ENCODE peak calls at places on chromosome 12, in six cellular contexts. I is M059J, O is pancreas, U is hepatocyte, S is G401, D is GM18507. T is an unnamed sample.

GRCh38 chr12:112847708-112848337 is 56.3 kb downstream of the RPH3A start:
- DNase-seq in S (no peak), D (no peak), I (no peak), O (no peak), U (no peak), T (peak; percentile 52)

GRCh38 chr12:106098691-106099200 is 40.0 kb downstream of the NUAK1 start:
- DNase-seq in S (no peak), I (no peak), D (no peak), O (no peak), U (no peak), T (peak; percentile 79)

GRCh38 chr12:19244312-19244711 is 114.8 kb downstream of the PLEKHA5 start:
- DNase-seq in D (no peak), S (no peak), I (no peak), O (no peak), U (no peak), T (no peak)

GRCh38 chr12:34048714-34049113 is 26.4 kb downstream of the ALG10 start:
- DNase-seq in O (no peak), S (no peak), U (no peak), D (no peak), I (no peak), T (no peak)

GRCh38 chr12:125403145-125403789 is 338.0 kb downstream of the AACS start:
- DNase-seq in U (peak; percentile 50), O (no peak), S (peak; percentile 4), I (peak; percentile 16), D (no peak), T (no peak)

GRCh38 chr12:78018146-78018910 is 187.6 kb downstream of the NAV3 start:
- DNase-seq in U (peak; percentile 12), I (peak; percentile 20), S (no peak), D (no peak), O (no peak), T (no peak)

GRCh38 chr12:132700212-132700913 is 10.3 kb upstream of the PGAM5 start:
- DNase-seq in U (no peak), O (no peak), I (peak; percentile 66), S (no peak), D (no peak), T (no peak)

GRCh38 chr12:41795910-41796309 is 348.8 kb downstream of the GXYLT1 start:
- DNase-seq in U (no peak), I (peak; percentile 43), S (no peak), D (no peak), O (no peak), T (peak; percentile 78)

GRCh38 chr12:2640709-2641108 is 154.1 kb upstream of the FKBP4 start:
- DNase-seq in I (peak; percentile 94), U (peak; percentile 78), O (peak; percentile 9), S (no peak), D (no peak), T (peak; percentile 99)

GRCh38 chr12:65649126-65649525 is 175.2 kb upstream of the HMGA2 start:
- DNase-seq in U (no peak), I (peak; percentile 98), S (no peak), D (no peak), O (no peak), T (no peak)

GRCh38 chr12:57461326-57461903 is 1.8 kb downstream of the GLI1 start:
- DNase-seq in I (peak; percentile 43), S (peak; percentile 53), O (no peak), U (peak; percentile 89), D (no peak), T (peak; percentile 95)

GRCh38 chr12:51351913-51352532 is 5.5 kb upstream of the CELA1 start:
- DNase-seq in U (peak; percentile 75), D (no peak), S (peak; percentile 40), O (peak; percentile 64), I (peak; percentile 59), T (peak; percentile 91)

GRCh38 chr12:5437657-5438056 is 5.7 kb downstream of the NTF3 start:
- DNase-seq in D (no peak), S (no peak), O (no peak), I (no peak), U (no peak), T (no peak)

GRCh38 chr12:131049569-131050339 is 96.0 kb downstream of the ADGRD1 start:
- DNase-seq in D (no peak), S (no peak), I (no peak), U (no peak), O (no peak), T (no peak)

GRCh38 chr12:65903680-65904403 is 79.6 kb downstream of the HMGA2 start:
- DNase-seq in S (no peak), D (no peak), O (no peak), I (no peak), U (no peak), T (peak; percentile 75)

GRCh38 chr12:81726634-81727033 is 32.5 kb downstream of the PPFIA2 start:
- DNase-seq in U (no peak), O (no peak), S (no peak), I (no peak), D (no peak), T (no peak)

GRCh38 chr12:8697476-8698131 is at the start of gene RIMKLB:
- DNase-seq in I (peak; percentile 68), O (peak; percentile 68), S (peak; percentile 84), D (peak; percentile 59), U (peak; percentile 95), T (peak; percentile 93)

GRCh38 chr12:71282020-71282419 is 124.2 kb upstream of the TSPAN8 start:
- DNase-seq in O (no peak), I (no peak), D (no peak), U (no peak), S (no peak), T (no peak)

GRCh38 chr12:24177889-24178288 is 228.4 kb upstream of the SOX5 start:
- DNase-seq in D (no peak), I (no peak), U (no peak), S (no peak), O (no peak), T (no peak)

GRCh38 chr12:29710104-29710503 is 73.6 kb downstream of the TMTC1 start:
- DNase-seq in U (no peak), S (peak; percentile 15), D (no peak), O (no peak), I (peak; percentile 14), T (peak; percentile 97)

GRCh38 chr12:79725987-79726386 is 35.2 kb upstream of the PAWR start:
- DNase-seq in O (no peak), U (no peak), D (no peak), I (peak; percentile 83), S (no peak), T (no peak)

GRCh38 chr12:65839027-65839426 is 14.7 kb downstream of the HMGA2 start:
- DNase-seq in D (no peak), U (no peak), S (no peak), I (no peak), O (no peak), T (no peak)

GRCh38 chr12:85835810-85836715 is at the start of gene RASSF9:
- DNase-seq in O (peak; percentile 58), S (no peak), I (peak; percentile 55), D (no peak), U (peak; percentile 70), T (peak; percentile 87)

GRCh38 chr12:24039113-24039525 is 89.6 kb upstream of the SOX5 start:
- DNase-seq in I (peak; percentile 91), U (peak; percentile 49), D (no peak), O (no peak), S (no peak), T (no peak)

GRCh38 chr12:119200601-119201000 is 21.9 kb downstream of the HSPB8 start:
- DNase-seq in S (no peak), I (no peak), D (no peak), U (no peak), O (no peak), T (no peak)

GRCh38 chr12:31033681-31034080 is 40.0 kb upstream of the DDX11 start:
- DNase-seq in S (no peak), D (no peak), U (no peak), O (no peak), I (no peak), T (no peak)

T was measured in islet precursor cell.